ENCODE peak calls at places on chromosomes 4 and X, in five cellular contexts. C, Q, R, S and T are unnamed samples.

GRCh38 chrX:103248553-103248952 is 6.4 kb downstream of the TCEAL8 start:
- DNase-seq in S (no peak), Q (peak; percentile 32), R (no peak), C (no peak), T (no peak)

GRCh38 chr4:77193511-77194236 is 36.7 kb downstream of the CCNG2 start:
- DNase-seq in Q (peak; percentile 22), S (no peak), R (peak; percentile 56), C (peak; percentile 55), T (no peak)

GRCh38 chrX:7950865-7951264 is 23.7 kb upstream of the PNPLA4 start:
- DNase-seq in R (no peak), Q (no peak), C (no peak), S (no peak), T (no peak)

GRCh38 chr4:61003301-61003700 is 196.8 kb upstream of the ADGRL3 start:
- DNase-seq in C (no peak), Q (no peak), S (no peak), R (no peak), T (no peak)

GRCh38 chr4:184101711-184102110 is 116.0 kb downstream of the ENPP6 start:
- DNase-seq in R (no peak), Q (no peak), S (no peak), C (no peak), T (no peak)

GRCh38 chr4:13329963-13330362 is 154.2 kb downstream of the RAB28 start:
- DNase-seq in C (no peak), R (no peak), S (no peak), Q (no peak), T (no peak)

GRCh38 chr4:110119880-110120279 is 78.5 kb downstream of the ELOVL6 start:
- DNase-seq in C (no peak), S (no peak), Q (no peak), R (no peak), T (no peak)

GRCh38 chr4:472881-473574 is 25.9 kb downstream of the ZNF721 start:
- DNase-seq in S (no peak), R (no peak), Q (peak; percentile 34), C (no peak), T (no peak)

GRCh38 chr4:8571702-8572685 is 8.2 kb upstream of the GPR78 start:
- DNase-seq in C (no peak), R (no peak), S (no peak), Q (no peak), T (no peak)

GRCh38 chr4:1113311-1114009 is at the start of gene RNF212:
- DNase-seq in S (no peak), Q (no peak), R (peak; percentile 14), C (peak; percentile 18), T (no peak)

GRCh38 chr4:119132306-119132705 is 3.3 kb upstream of the MYOZ2 start:
- DNase-seq in Q (no peak), C (no peak), R (no peak), S (no peak), T (no peak)

GRCh38 chr4:60648774-60649173 is 551.4 kb upstream of the ADGRL3 start:
- DNase-seq in Q (no peak), R (no peak), C (no peak), S (no peak), T (no peak)

GRCh38 chr4:68129793-68130192 is at the start of gene TMPRSS11F:
- DNase-seq in S (no peak), Q (no peak), C (no peak), R (no peak), T (no peak)

GRCh38 chr4:78432896-78433295 is 118.7 kb upstream of the ANXA3 start:
- DNase-seq in R (no peak), Q (no peak), S (no peak), C (no peak), T (no peak)

GRCh38 chr4:152050098-152050497 is 289.3 kb upstream of the GATB start:
- DNase-seq in S (no peak), C (no peak), R (no peak), Q (no peak), T (no peak)

GRCh38 chrX:2351999-2352995 is 148.5 kb downstream of the DHRSX start:
- DNase-seq in S (no peak), Q (no peak), C (no peak), R (no peak), T (no peak)